ENCODE peak calls at places on chromosomes 3 and 15, in five cellular contexts. M, I, H, R and V are unnamed samples.

GRCh38 chr3:141370065-141370533 is 1.8 kb downstream of the ZBTB38 start:
- DNase-seq in M (peak; percentile 82), I (peak; percentile 96), H (no peak), R (peak; percentile 75), V (peak; percentile 66)

GRCh38 chr3:172044833-172045585 is 5.6 kb downstream of the FNDC3B start:
- DNase-seq in M (no peak), I (peak; percentile 35), H (no peak), R (no peak), V (no peak)

GRCh38 chr15:72207576-72208085 is 10.0 kb upstream of the GRAMD2A start:
- DNase-seq in M (no peak), I (no peak), H (no peak), R (no peak), V (no peak)

GRCh38 chr3:2036096-2036495 is 62.6 kb upstream of the CNTN4 start:
- DNase-seq in M (no peak), I (no peak), H (no peak), R (no peak), V (peak; percentile 16)

GRCh38 chr3:12900885-12901411 is 59.6 kb upstream of the RPL32 start:
- DNase-seq in M (no peak), I (no peak), H (no peak), R (no peak), V (no peak)

GRCh38 chr15:79093352-79093935 is 2.9 kb upstream of the RASGRF1 start:
- DNase-seq in M (no peak), I (no peak), H (no peak), R (no peak), V (no peak)

GRCh38 chr3:105051972-105052371 is 314.7 kb upstream of the ALCAM start:
- DNase-seq in M (no peak), I (no peak), H (no peak), R (no peak), V (no peak)

GRCh38 chr3:100709840-100710235 is 544 bp downstream of the TFG start:
- DNase-seq in M (peak; percentile 24), I (no peak), H (peak; percentile 78), R (peak; percentile 57), V (peak; percentile 71)

GRCh38 chr3:132553811-132554210 is 43.3 kb upstream of the ACKR4 start:
- DNase-seq in M (no peak), I (no peak), H (no peak), R (no peak), V (no peak)

GRCh38 chr3:193857996-193858395 is 265.0 kb downstream of the OPA1 start:
- DNase-seq in M (no peak), I (peak; percentile 97), H (no peak), R (no peak), V (no peak)

GRCh38 chr3:5252111-5252510 is 64.6 kb downstream of the EDEM1 start:
- DNase-seq in M (no peak), I (no peak), H (no peak), R (no peak), V (no peak)

GRCh38 chr3:16462679-16463078 is 50.8 kb downstream of the RFTN1 start:
- DNase-seq in M (no peak), I (no peak), H (no peak), R (no peak), V (no peak)

GRCh38 chr15:98727115-98728040 is 79.0 kb downstream of the IGF1R start:
- DNase-seq in M (no peak), I (peak; percentile 94), H (peak; percentile 85), R (peak; percentile 91), V (peak; percentile 86)

GRCh38 chr3:79040701-79041100 is 727.1 kb downstream of the ROBO1 start:
- DNase-seq in M (no peak), I (peak; percentile 70), H (no peak), R (no peak), V (no peak)

DNA sequence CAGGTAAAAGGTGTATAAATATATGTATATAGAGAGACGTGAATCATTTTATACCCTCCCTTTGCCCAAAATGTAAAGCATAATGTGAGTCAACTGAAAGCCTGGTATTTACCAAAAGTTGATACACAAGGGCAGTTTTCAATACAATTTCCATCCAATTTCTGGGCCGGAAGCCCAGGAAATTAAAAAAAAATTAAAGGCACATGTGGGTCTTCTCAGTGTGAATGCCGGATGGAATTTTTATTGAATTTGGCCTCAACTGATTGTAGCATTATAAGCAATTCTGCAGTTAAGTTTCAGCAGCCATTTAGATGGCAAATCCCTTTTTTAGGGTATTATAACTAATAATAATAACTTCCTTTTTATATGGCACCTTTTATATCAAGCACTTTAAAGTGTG is 3.3 kb upstream of the CNTN3 start:
- DNase-seq in M (no peak), I (no peak), H (no peak), R (no peak), V (no peak)
- TF ChIP-seq CTCF in M (no peak), I (no peak), H (no peak), R (no peak), V (no peak)

DNA sequence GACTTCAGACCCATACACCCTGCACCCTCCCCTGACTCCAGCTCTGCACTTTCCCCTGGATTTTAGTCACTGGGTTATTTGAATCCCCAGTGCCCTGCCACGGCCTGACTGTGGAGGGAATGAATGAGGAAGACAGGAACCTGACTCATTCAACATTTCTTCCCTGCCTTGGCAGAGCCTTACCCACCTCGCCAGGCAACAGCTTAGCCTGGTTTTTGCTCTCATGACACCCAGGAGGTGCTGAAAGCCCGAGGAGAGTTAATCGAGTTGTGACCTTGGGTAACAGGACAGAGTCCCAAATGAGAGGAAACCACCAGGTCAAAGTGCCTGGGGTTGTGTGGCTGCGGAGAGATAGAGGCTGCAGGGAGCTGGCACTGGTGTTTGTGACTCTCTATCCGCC is 128.3 kb downstream of the SMAD6 start:
- DNase-seq in M (no peak), I (peak; percentile 66), H (no peak), R (peak; percentile 47), V (no peak)
- TF ChIP-seq CTCF in M (no peak), I (no peak), H (no peak), R (no peak), V (no peak)

GRCh38 chr3:14861451-14862302 is 42.9 kb downstream of the FGD5 start:
- DNase-seq in M (no peak), I (no peak), H (no peak), R (no peak), V (no peak)
- TF ChIP-seq CTCF in M (no peak), I (no peak), H (no peak), R (no peak), V (no peak)

GRCh38 chr15:81573098-81573746 is 199.2 kb upstream of the TMC3 start:
- DNase-seq in M (no peak), I (no peak), H (no peak), R (no peak), V (no peak)
- TF ChIP-seq CTCF in M (no peak), I (no peak), H (no peak), R (no peak), V (no peak)

GRCh38 chr15:68570974-68571373 is 7.8 kb upstream of the CORO2B start:
- DNase-seq in M (no peak), I (no peak), H (no peak), R (no peak), V (no peak)
- TF ChIP-seq CTCF in M (no peak), I (no peak), H (no peak), R (no peak), V (no peak)